ENCODE peak calls at places on chromosomes 3 and 15, in five cellular contexts. R is AG10803, U is breast epithelium, E is AG04450, S is fibroblast of pulmonary artery. N is an unnamed sample.
A peak's percentile ranks its signal among the peaks of the same experiment; 100 is the strongest.

GRCh38 chr3:124934577-124934976 is at the start of gene MUC13:
- DNase-seq in R (no peak), U (no peak), E (no peak), S (no peak), N (no peak)

GRCh38 chr3:61442696-61443095 is 118.7 kb upstream of the PTPRG start:
- DNase-seq in R (no peak), U (no peak), E (no peak), S (peak; percentile 27), N (no peak)

GRCh38 chr3:111729087-111729846 is 129.8 kb upstream of the PHLDB2 start:
- DNase-seq in R (peak; percentile 82), U (no peak), E (no peak), S (peak; percentile 79), N (no peak)

GRCh38 chr15:75211436-75212199 is 9.9 kb downstream of the C15orf39 start:
- DNase-seq in R (no peak), U (no peak), E (no peak), S (no peak), N (no peak)

GRCh38 chr3:126110431-126111125 is 26.7 kb upstream of the SLC41A3 start:
- DNase-seq in R (no peak), U (no peak), E (no peak), S (no peak), N (no peak)

GRCh38 chr3:74463515-74463914 is 150.9 kb downstream of the CNTN3 start:
- DNase-seq in R (no peak), U (no peak), E (no peak), S (no peak), N (no peak)

GRCh38 chr3:196159952-196160804 is 51.0 kb downstream of the ZDHHC19 start:
- DNase-seq in R (peak; percentile 54), U (no peak), E (no peak), S (peak; percentile 59), N (peak; percentile 71)

GRCh38 chr3:34106879-34107278 is 308.4 kb downstream of the PDCD6IP start:
- DNase-seq in R (no peak), U (no peak), E (no peak), S (peak; percentile 66), N (peak; percentile 60)

GRCh38 chr3:122510878-122511481 is 3.8 kb downstream of the KPNA1 start:
- DNase-seq in R (no peak), U (no peak), E (no peak), S (peak; percentile 13), N (peak; percentile 35)
- H3K4me3 ChIP-seq in R (no peak overlapping the region), U (no peak overlapping the region), E (no peak overlapping the region), S (no peak overlapping the region), N (no peak overlapping the region)

GRCh38 chr3:14370719-14371572 is 31.5 kb upstream of the SLC6A6 start:
- DNase-seq in R (no peak), U (no peak), E (no peak), S (no peak), N (no peak)

GRCh38 chr3:14369675-14370669 is 32.4 kb upstream of the SLC6A6 start:
- DNase-seq in R (no peak), U (no peak), E (no peak), S (no peak), N (peak; percentile 70)

GRCh38 chr3:14372587-14372986 is 29.8 kb upstream of the SLC6A6 start:
- DNase-seq in R (no peak), U (no peak), E (no peak), S (no peak), N (no peak)

GRCh38 chr3:14373753-14374376 is 28.5 kb upstream of the SLC6A6 start:
- DNase-seq in R (no peak), U (no peak), E (no peak), S (no peak), N (no peak)

DNA sequence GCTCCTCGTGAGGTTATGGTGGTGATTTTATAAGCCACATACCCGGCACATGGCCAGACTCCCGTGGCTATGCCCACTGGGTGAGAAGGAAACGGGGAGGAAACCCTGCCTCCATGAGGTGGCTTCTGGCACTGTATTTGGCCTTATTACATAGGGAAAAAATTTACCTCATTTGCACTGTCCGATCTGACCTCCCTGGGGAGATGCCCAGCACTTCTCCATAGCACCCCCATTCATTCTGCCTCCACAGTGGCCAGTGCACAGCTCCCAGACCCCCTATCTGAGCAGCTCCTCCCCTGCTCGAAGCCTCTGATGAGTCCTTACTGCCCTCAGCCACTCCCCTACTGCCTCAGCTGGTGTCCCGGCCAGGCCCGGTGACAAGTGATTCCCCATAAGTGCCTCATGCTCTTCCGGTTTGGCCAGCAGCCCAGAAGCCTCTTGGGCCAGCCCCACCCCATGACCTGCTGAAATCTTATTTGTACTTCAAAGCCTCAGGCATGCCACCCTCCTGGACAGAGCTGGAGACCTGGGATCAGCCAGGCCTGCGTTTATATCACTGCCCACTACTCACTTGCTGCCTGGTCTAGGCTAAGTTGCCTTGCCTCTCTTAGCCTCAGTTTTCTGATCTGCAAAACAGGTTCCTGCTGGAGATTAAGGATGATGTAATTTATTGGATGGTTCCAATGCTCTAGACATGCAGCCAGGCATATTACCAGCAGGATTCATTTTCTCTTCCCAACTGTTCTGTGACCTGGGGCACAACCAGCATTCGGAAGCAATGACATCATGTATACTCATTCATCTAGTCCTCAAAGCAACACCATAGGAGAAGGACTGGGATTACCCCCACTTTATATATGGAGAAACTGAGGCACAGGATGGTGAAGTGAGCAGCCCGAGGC is 30.6 kb upstream of the SLC6A6 start:
- DNase-seq in R (peak; percentile 64), U (peak; percentile 75), E (no peak), S (peak; percentile 39), N (peak; percentile 90)
- TF ChIP-seq CTCF in R (no peak), U (no peak), E (no peak), S (peak; percentile 5), N (no peak)

DNA sequence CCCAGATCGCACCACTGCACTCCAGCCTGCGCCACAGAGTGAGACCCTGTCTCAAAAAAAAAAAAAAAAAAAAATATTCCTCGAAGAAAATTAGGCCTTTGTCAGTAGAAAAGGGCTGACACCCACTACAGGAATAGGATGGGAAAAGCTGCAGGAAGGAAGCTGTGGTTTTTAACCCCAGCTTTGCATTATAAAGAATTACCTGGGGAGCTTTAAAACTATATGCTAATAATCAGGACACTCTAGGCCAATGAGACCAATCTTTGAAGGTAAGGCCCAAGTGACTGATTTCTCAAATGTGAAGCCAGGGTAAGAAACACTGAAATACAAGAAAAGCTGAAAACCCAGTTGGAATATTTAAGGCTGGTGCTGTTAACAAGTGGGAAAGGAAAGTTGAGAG is 74.3 kb downstream of the RBPMS2 start:
- DNase-seq in R (no peak), U (no peak), E (no peak), S (no peak), N (no peak)
- H3K4me3 ChIP-seq in R (peak overlapping the region; percentile 86), U (peak overlapping the region; percentile 96), E (peak overlapping the region; percentile 84), S (peak overlapping the region; percentile 88), N (no peak overlapping the region)

DNA sequence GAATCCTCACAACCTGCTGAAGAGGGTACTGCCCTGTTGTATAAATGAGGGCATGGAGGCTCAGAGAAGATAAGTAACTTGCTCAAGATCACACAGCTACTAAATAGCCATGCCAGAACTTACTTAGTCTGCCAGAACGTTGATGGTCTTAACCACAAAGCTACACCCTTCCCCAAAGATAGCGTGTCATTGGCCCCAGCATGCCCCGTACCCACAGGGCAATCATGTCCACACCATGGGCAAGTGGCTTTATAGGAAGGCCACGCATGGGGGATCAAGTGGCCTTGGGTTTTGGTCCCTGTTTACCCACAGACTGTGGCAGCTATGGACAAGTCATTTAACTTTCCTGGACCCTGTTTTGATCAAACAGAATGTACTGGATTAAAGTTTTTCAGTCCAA is 15.9 kb upstream of the ARHGEF3 start:
- DNase-seq in R (no peak), U (no peak), E (no peak), S (no peak), N (no peak)
- TF ChIP-seq CTCF in R (no peak), U (no peak), E (no peak), S (no peak), N (no peak)

N was measured in lung.